ENCODE peak calls at places on chromosomes 12 and 14, in eight cellular contexts. One of them, this sample, is unnamed.

GRCh38 chr12:122413516-122414404 is 8.7 kb downstream of the CLIP1 start:
- DNase-seq in endothelial cell of umbilical vein: peak; percentile 23
- DNase-seq in HFF-Myc: no peak
- DNase-seq in heart left ventricle: no peak
- DNase-seq in cardiac fibroblast: peak; percentile 28
- DNase-seq in tibial artery: no peak
- DNase-seq in progenitor cell of endocrine pancreas: no peak
- DNase-seq in astrocyte of the spinal cord: no peak
- DNase-seq in this sample: no peak

GRCh38 chr14:51607677-51608076 is 44.0 kb upstream of the FRMD6 start:
- DNase-seq in endothelial cell of umbilical vein: no peak
- DNase-seq in astrocyte of the spinal cord: peak; percentile 51
- DNase-seq in cardiac fibroblast: peak; percentile 33
- DNase-seq in heart left ventricle: no peak
- DNase-seq in HFF-Myc: peak; percentile 90
- DNase-seq in progenitor cell of endocrine pancreas: no peak
- DNase-seq in tibial artery: no peak
- DNase-seq in this sample: no peak

GRCh38 chr12:77124767-77125166 is 59.4 kb upstream of the E2F7 start:
- DNase-seq in progenitor cell of endocrine pancreas: no peak
- DNase-seq in astrocyte of the spinal cord: peak; percentile 76
- DNase-seq in endothelial cell of umbilical vein: no peak
- DNase-seq in heart left ventricle: no peak
- DNase-seq in tibial artery: no peak
- DNase-seq in HFF-Myc: no peak
- DNase-seq in cardiac fibroblast: no peak
- DNase-seq in this sample: no peak

GRCh38 chr12:82124711-82125110 is 233.5 kb downstream of the CCDC59 start:
- DNase-seq in astrocyte of the spinal cord: peak; percentile 32
- DNase-seq in cardiac fibroblast: no peak
- DNase-seq in tibial artery: no peak
- DNase-seq in progenitor cell of endocrine pancreas: no peak
- DNase-seq in endothelial cell of umbilical vein: no peak
- DNase-seq in HFF-Myc: no peak
- DNase-seq in heart left ventricle: no peak
- DNase-seq in this sample: no peak

GRCh38 chr14:91893659-91894058 is 26.3 kb upstream of the TC2N start:
- DNase-seq in tibial artery: no peak
- DNase-seq in endothelial cell of umbilical vein: no peak
- DNase-seq in cardiac fibroblast: no peak
- DNase-seq in astrocyte of the spinal cord: no peak
- DNase-seq in progenitor cell of endocrine pancreas: no peak
- DNase-seq in HFF-Myc: no peak
- DNase-seq in heart left ventricle: no peak
- DNase-seq in this sample: no peak

GRCh38 chr12:123085730-123086487 is 65.0 kb downstream of the PITPNM2 start:
- DNase-seq in astrocyte of the spinal cord: peak; percentile 36
- DNase-seq in progenitor cell of endocrine pancreas: no peak
- DNase-seq in cardiac fibroblast: peak; percentile 42
- DNase-seq in HFF-Myc: no peak
- DNase-seq in heart left ventricle: peak; percentile 82
- DNase-seq in endothelial cell of umbilical vein: peak; percentile 80
- DNase-seq in tibial artery: no peak
- DNase-seq in this sample: no peak

GRCh38 chr12:106687652-106688051 is 86.8 kb upstream of the RIC8B start:
- DNase-seq in tibial artery: no peak
- DNase-seq in progenitor cell of endocrine pancreas: no peak
- DNase-seq in heart left ventricle: no peak
- DNase-seq in HFF-Myc: no peak
- DNase-seq in endothelial cell of umbilical vein: no peak
- DNase-seq in astrocyte of the spinal cord: no peak
- DNase-seq in cardiac fibroblast: no peak
- DNase-seq in this sample: no peak

GRCh38 chr14:81517798-81518398 is 15.8 kb downstream of the SEL1L start:
- DNase-seq in tibial artery: peak; percentile 47
- DNase-seq in cardiac fibroblast: peak; percentile 43
- DNase-seq in HFF-Myc: no peak
- DNase-seq in progenitor cell of endocrine pancreas: no peak
- DNase-seq in endothelial cell of umbilical vein: no peak
- DNase-seq in astrocyte of the spinal cord: no peak
- DNase-seq in heart left ventricle: no peak
- DNase-seq in this sample: no peak

GRCh38 chr14:73244541-73244940 is 7.2 kb downstream of the PAPLN start:
- DNase-seq in heart left ventricle: no peak
- DNase-seq in astrocyte of the spinal cord: no peak
- DNase-seq in progenitor cell of endocrine pancreas: no peak
- DNase-seq in HFF-Myc: no peak
- DNase-seq in tibial artery: no peak
- DNase-seq in endothelial cell of umbilical vein: no peak
- DNase-seq in cardiac fibroblast: no peak
- DNase-seq in this sample: no peak

GRCh38 chr14:75495399-75495798 is 26.9 kb upstream of the BATF start:
- DNase-seq in HFF-Myc: no peak
- DNase-seq in astrocyte of the spinal cord: no peak
- DNase-seq in cardiac fibroblast: no peak
- DNase-seq in endothelial cell of umbilical vein: no peak
- DNase-seq in tibial artery: no peak
- DNase-seq in progenitor cell of endocrine pancreas: no peak
- DNase-seq in heart left ventricle: no peak
- DNase-seq in this sample: no peak

GRCh38 chr14:104303705-104304425 is 165.5 kb downstream of the KIF26A start:
- DNase-seq in progenitor cell of endocrine pancreas: no peak
- DNase-seq in astrocyte of the spinal cord: no peak
- DNase-seq in cardiac fibroblast: no peak
- DNase-seq in HFF-Myc: no peak
- DNase-seq in tibial artery: no peak
- DNase-seq in endothelial cell of umbilical vein: no peak
- DNase-seq in heart left ventricle: peak; percentile 59
- DNase-seq in this sample: no peak

GRCh38 chr14:33357225-33358010 is 418.7 kb downstream of the NPAS3 start:
- DNase-seq in astrocyte of the spinal cord: no peak
- DNase-seq in progenitor cell of endocrine pancreas: no peak
- DNase-seq in tibial artery: no peak
- DNase-seq in cardiac fibroblast: peak; percentile 29
- DNase-seq in HFF-Myc: no peak
- DNase-seq in endothelial cell of umbilical vein: no peak
- DNase-seq in heart left ventricle: no peak
- DNase-seq in this sample: no peak

GRCh38 chr12:53290661-53291060 is 4.7 kb upstream of the PFDN5 start:
- DNase-seq in heart left ventricle: no peak
- DNase-seq in tibial artery: no peak
- DNase-seq in cardiac fibroblast: no peak
- DNase-seq in HFF-Myc: no peak
- DNase-seq in astrocyte of the spinal cord: no peak
- DNase-seq in endothelial cell of umbilical vein: no peak
- DNase-seq in progenitor cell of endocrine pancreas: no peak
- DNase-seq in this sample: no peak

GRCh38 chr14:33788116-33788515 is 162.8 kb downstream of the EGLN3 start:
- DNase-seq in cardiac fibroblast: no peak
- DNase-seq in heart left ventricle: no peak
- DNase-seq in tibial artery: no peak
- DNase-seq in endothelial cell of umbilical vein: no peak
- DNase-seq in HFF-Myc: no peak
- DNase-seq in progenitor cell of endocrine pancreas: no peak
- DNase-seq in astrocyte of the spinal cord: no peak
- DNase-seq in this sample: no peak

GRCh38 chr14:94594441-94594840 is 13.2 kb downstream of the SERPINA5 start:
- DNase-seq in cardiac fibroblast: no peak
- DNase-seq in heart left ventricle: no peak
- DNase-seq in tibial artery: no peak
- DNase-seq in progenitor cell of endocrine pancreas: no peak
- DNase-seq in endothelial cell of umbilical vein: no peak
- DNase-seq in HFF-Myc: no peak
- DNase-seq in astrocyte of the spinal cord: no peak
- DNase-seq in this sample: no peak

GRCh38 chr12:116123511-116124258 is 153.8 kb downstream of the MED13L start:
- DNase-seq in cardiac fibroblast: peak; percentile 50
- DNase-seq in heart left ventricle: no peak
- DNase-seq in HFF-Myc: no peak
- DNase-seq in tibial artery: no peak
- DNase-seq in endothelial cell of umbilical vein: peak; percentile 84
- DNase-seq in progenitor cell of endocrine pancreas: no peak
- DNase-seq in astrocyte of the spinal cord: peak; percentile 65
- DNase-seq in this sample: peak; percentile 36

DNA sequence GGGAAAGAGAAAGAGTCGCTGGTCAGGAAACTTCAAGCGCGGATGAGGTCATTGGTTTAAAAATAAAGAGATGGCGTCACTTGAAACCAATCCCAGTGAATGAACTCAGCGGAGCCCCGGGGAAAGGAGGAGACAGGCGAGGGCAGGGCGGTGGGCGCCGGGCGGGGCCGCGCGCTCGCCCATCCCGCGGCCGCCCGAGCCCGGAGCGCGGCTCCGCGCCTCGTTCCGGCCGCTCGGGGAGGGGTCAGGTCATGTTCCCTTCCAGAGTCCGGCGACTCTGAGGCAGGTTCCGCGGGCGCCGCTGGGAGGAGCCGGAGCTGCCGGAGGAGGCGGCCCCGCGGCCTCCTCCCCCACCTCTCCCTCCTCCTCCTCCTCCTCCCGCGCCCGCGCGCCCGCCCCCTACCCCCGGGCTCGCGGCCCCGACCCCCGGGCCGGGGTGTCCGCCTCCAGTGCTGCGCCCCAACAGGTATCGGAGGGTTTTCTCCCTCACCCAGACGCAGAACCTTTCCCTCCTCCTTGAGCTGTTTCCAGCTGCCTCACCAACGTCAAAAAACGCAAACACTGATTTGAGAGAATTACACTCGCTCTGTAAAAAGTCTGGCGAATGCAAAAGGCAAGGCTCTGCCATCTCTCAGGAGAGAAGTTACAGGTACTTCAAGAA is at the start of gene DUSP16:
- DNase-seq in progenitor cell of endocrine pancreas: peak; percentile 98
- DNase-seq in endothelial cell of umbilical vein: peak; percentile 95
- DNase-seq in HFF-Myc: peak; percentile 88
- DNase-seq in astrocyte of the spinal cord: peak; percentile 96
- DNase-seq in cardiac fibroblast: peak; percentile 95
- DNase-seq in heart left ventricle: peak; percentile 95
- DNase-seq in tibial artery: peak; percentile 91
- DNase-seq in this sample: peak; percentile 83
- TF ChIP-seq CTCF in progenitor cell of endocrine pancreas: peak; percentile 33
- TF ChIP-seq CTCF in endothelial cell of umbilical vein: no peak
- TF ChIP-seq CTCF in HFF-Myc: no peak
- TF ChIP-seq CTCF in astrocyte of the spinal cord: peak; percentile 0
- TF ChIP-seq CTCF in cardiac fibroblast: no peak
- TF ChIP-seq CTCF in heart left ventricle: no peak
- TF ChIP-seq CTCF in tibial artery: no peak
- TF ChIP-seq CTCF in this sample: peak; percentile 32

GRCh38 chr14:101714394-101714793 is 47.1 kb upstream of the PPP2R5C start:
- DNase-seq in endothelial cell of umbilical vein: no peak
- DNase-seq in tibial artery: no peak
- DNase-seq in heart left ventricle: no peak
- DNase-seq in cardiac fibroblast: no peak
- DNase-seq in progenitor cell of endocrine pancreas: no peak
- DNase-seq in HFF-Myc: no peak
- DNase-seq in astrocyte of the spinal cord: no peak
- DNase-seq in this sample: no peak

GRCh38 chr14:101715209-101716076 is 46.1 kb upstream of the PPP2R5C start:
- DNase-seq in heart left ventricle: no peak
- DNase-seq in HFF-Myc: no peak
- DNase-seq in cardiac fibroblast: no peak
- DNase-seq in astrocyte of the spinal cord: no peak
- DNase-seq in endothelial cell of umbilical vein: no peak
- DNase-seq in progenitor cell of endocrine pancreas: no peak
- DNase-seq in tibial artery: no peak
- DNase-seq in this sample: no peak

GRCh38 chr14:101716956-101717662 is 44.4 kb upstream of the PPP2R5C start:
- DNase-seq in astrocyte of the spinal cord: no peak
- DNase-seq in tibial artery: no peak
- DNase-seq in endothelial cell of umbilical vein: no peak
- DNase-seq in HFF-Myc: no peak
- DNase-seq in heart left ventricle: no peak
- DNase-seq in cardiac fibroblast: no peak
- DNase-seq in progenitor cell of endocrine pancreas: no peak
- DNase-seq in this sample: no peak

GRCh38 chr14:101717663-101718490 is 43.6 kb upstream of the PPP2R5C start:
- DNase-seq in HFF-Myc: no peak
- DNase-seq in tibial artery: no peak
- DNase-seq in cardiac fibroblast: no peak
- DNase-seq in heart left ventricle: no peak
- DNase-seq in progenitor cell of endocrine pancreas: no peak
- DNase-seq in astrocyte of the spinal cord: no peak
- DNase-seq in endothelial cell of umbilical vein: no peak
- DNase-seq in this sample: no peak

GRCh38 chr14:101716077-101716950 is 45.2 kb upstream of the PPP2R5C start:
- DNase-seq in tibial artery: no peak
- DNase-seq in HFF-Myc: no peak
- DNase-seq in endothelial cell of umbilical vein: no peak
- DNase-seq in astrocyte of the spinal cord: no peak
- DNase-seq in cardiac fibroblast: no peak
- DNase-seq in heart left ventricle: no peak
- DNase-seq in progenitor cell of endocrine pancreas: no peak
- DNase-seq in this sample: no peak
- TF ChIP-seq CTCF in tibial artery: no peak
- TF ChIP-seq CTCF in HFF-Myc: no peak
- TF ChIP-seq CTCF in endothelial cell of umbilical vein: no peak
- TF ChIP-seq CTCF in astrocyte of the spinal cord: no peak
- TF ChIP-seq CTCF in cardiac fibroblast: no peak
- TF ChIP-seq CTCF in heart left ventricle: no peak
- TF ChIP-seq CTCF in progenitor cell of endocrine pancreas: no peak
- TF ChIP-seq CTCF in this sample: no peak

GRCh38 chr12:57248934-57249742 is 1.8 kb downstream of the STAC3 start:
- DNase-seq in progenitor cell of endocrine pancreas: no peak
- DNase-seq in heart left ventricle: no peak
- DNase-seq in HFF-Myc: no peak
- DNase-seq in tibial artery: no peak
- DNase-seq in cardiac fibroblast: no peak
- DNase-seq in endothelial cell of umbilical vein: no peak
- DNase-seq in astrocyte of the spinal cord: no peak
- DNase-seq in this sample: no peak
- TF ChIP-seq CTCF in progenitor cell of endocrine pancreas: no peak
- TF ChIP-seq CTCF in heart left ventricle: no peak
- TF ChIP-seq CTCF in HFF-Myc: no peak
- TF ChIP-seq CTCF in tibial artery: no peak
- TF ChIP-seq CTCF in cardiac fibroblast: no peak
- TF ChIP-seq CTCF in endothelial cell of umbilical vein: no peak
- TF ChIP-seq CTCF in astrocyte of the spinal cord: no peak
- TF ChIP-seq CTCF in this sample: no peak

DNA sequence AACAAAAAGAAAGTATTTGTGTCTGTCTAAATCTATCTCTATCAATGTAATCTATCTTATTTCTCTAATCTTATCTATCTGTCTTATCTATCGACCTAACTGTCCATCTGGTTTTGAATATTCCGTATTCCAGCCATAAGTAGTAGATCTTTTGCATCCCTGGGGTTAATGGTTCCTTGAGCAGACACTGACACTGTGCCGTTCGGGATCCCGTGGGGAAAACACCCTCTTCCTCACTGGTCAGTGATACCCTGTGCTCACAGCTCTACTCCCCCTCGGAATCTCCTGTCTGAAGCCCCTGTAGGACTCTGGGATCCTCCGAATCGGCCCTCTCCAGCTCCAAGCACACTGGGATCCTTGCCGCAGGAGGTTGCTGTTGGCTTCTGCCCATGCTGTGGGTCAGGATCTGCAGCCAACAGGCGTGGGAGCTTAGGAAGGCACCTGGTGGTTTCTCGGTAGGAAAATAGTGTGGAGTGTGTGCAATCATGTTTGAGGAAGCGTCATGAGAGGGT is 19.0 kb downstream of the FBXL14 start:
- DNase-seq in astrocyte of the spinal cord: peak; percentile 40
- DNase-seq in heart left ventricle: no peak
- DNase-seq in HFF-Myc: no peak
- DNase-seq in progenitor cell of endocrine pancreas: no peak
- DNase-seq in tibial artery: no peak
- DNase-seq in endothelial cell of umbilical vein: no peak
- DNase-seq in cardiac fibroblast: peak; percentile 27
- DNase-seq in this sample: no peak
- TF ChIP-seq CTCF in astrocyte of the spinal cord: no peak
- TF ChIP-seq CTCF in heart left ventricle: no peak
- TF ChIP-seq CTCF in HFF-Myc: no peak
- TF ChIP-seq CTCF in progenitor cell of endocrine pancreas: no peak
- TF ChIP-seq CTCF in tibial artery: no peak
- TF ChIP-seq CTCF in endothelial cell of umbilical vein: no peak
- TF ChIP-seq CTCF in cardiac fibroblast: no peak
- TF ChIP-seq CTCF in this sample: no peak

GRCh38 chr14:25237845-25238244 is 187.9 kb upstream of the STXBP6 start:
- DNase-seq in endothelial cell of umbilical vein: peak; percentile 2
- DNase-seq in heart left ventricle: no peak
- DNase-seq in progenitor cell of endocrine pancreas: no peak
- DNase-seq in astrocyte of the spinal cord: no peak
- DNase-seq in tibial artery: no peak
- DNase-seq in HFF-Myc: no peak
- DNase-seq in cardiac fibroblast: peak; percentile 31
- DNase-seq in this sample: no peak
- TF ChIP-seq CTCF in endothelial cell of umbilical vein: no peak
- TF ChIP-seq CTCF in heart left ventricle: peak; percentile 10
- TF ChIP-seq CTCF in progenitor cell of endocrine pancreas: peak; percentile 48
- TF ChIP-seq CTCF in astrocyte of the spinal cord: no peak
- TF ChIP-seq CTCF in tibial artery: no peak
- TF ChIP-seq CTCF in HFF-Myc: peak; percentile 43
- TF ChIP-seq CTCF in cardiac fibroblast: no peak
- TF ChIP-seq CTCF in this sample: peak; percentile 46

This sample was measured in neural crest cell.